ENCODE peak calls at places on chromosomes 7 and 10, in four cellular contexts. One of them, this sample, is unnamed.
A peak's percentile ranks its signal among the peaks of the same experiment; 100 is the strongest.

GRCh38 chr7:50783801-50784507 is 1.3 kb upstream of the GRB10 start:
- DNase-seq in hepatocyte: no peak
- DNase-seq in aorta: no peak
- DNase-seq in CD8-positive, alpha-beta T cell: no peak
- DNase-seq in this sample: no peak

GRCh38 chr7:124369310-124369709 is 336.4 kb upstream of the TMEM229A start:
- DNase-seq in hepatocyte: no peak
- DNase-seq in CD8-positive, alpha-beta T cell: no peak
- DNase-seq in aorta: no peak
- DNase-seq in this sample: no peak

GRCh38 chr7:97006146-97006950 is 995 bp downstream of the DLX6 start:
- DNase-seq in hepatocyte: peak; percentile 59
- DNase-seq in aorta: no peak
- DNase-seq in CD8-positive, alpha-beta T cell: no peak
- DNase-seq in this sample: peak; percentile 91

GRCh38 chr10:4568731-4569130 is 257.3 kb upstream of the AKR1E2 start:
- DNase-seq in CD8-positive, alpha-beta T cell: no peak
- DNase-seq in aorta: no peak
- DNase-seq in hepatocyte: no peak
- DNase-seq in this sample: no peak

GRCh38 chr7:151786241-151786640 is 90.7 kb downstream of the PRKAG2 start:
- DNase-seq in CD8-positive, alpha-beta T cell: no peak
- DNase-seq in hepatocyte: no peak
- DNase-seq in aorta: peak; percentile 70
- DNase-seq in this sample: no peak

GRCh38 chr7:114864278-114864677 is 57.6 kb upstream of the MDFIC start:
- DNase-seq in hepatocyte: no peak
- DNase-seq in CD8-positive, alpha-beta T cell: no peak
- DNase-seq in aorta: no peak
- DNase-seq in this sample: no peak

GRCh38 chr10:72134785-72135765 is 46.7 kb upstream of the SPOCK2 start:
- DNase-seq in hepatocyte: no peak
- DNase-seq in CD8-positive, alpha-beta T cell: peak; percentile 56
- DNase-seq in aorta: no peak
- DNase-seq in this sample: no peak

GRCh38 chr10:30786906-30787305 is 157.4 kb upstream of the LYZL2 start:
- DNase-seq in aorta: no peak
- DNase-seq in CD8-positive, alpha-beta T cell: no peak
- DNase-seq in hepatocyte: no peak
- DNase-seq in this sample: no peak

GRCh38 chr7:99407849-99408346 is 499 bp downstream of the PDAP1 start:
- DNase-seq in hepatocyte: peak; percentile 78
- DNase-seq in aorta: peak; percentile 94
- DNase-seq in CD8-positive, alpha-beta T cell: no peak
- DNase-seq in this sample: peak; percentile 70

GRCh38 chr7:130366561-130366960 is 13.7 kb upstream of the CPA1 start:
- DNase-seq in aorta: no peak
- DNase-seq in hepatocyte: no peak
- DNase-seq in CD8-positive, alpha-beta T cell: no peak
- DNase-seq in this sample: no peak

GRCh38 chr7:130368347-130368746 is 11.9 kb upstream of the CPA1 start:
- DNase-seq in aorta: no peak
- DNase-seq in CD8-positive, alpha-beta T cell: no peak
- DNase-seq in hepatocyte: no peak
- DNase-seq in this sample: no peak

GRCh38 chr7:130367088-130367755 is 13.1 kb upstream of the CPA1 start:
- DNase-seq in hepatocyte: no peak
- DNase-seq in CD8-positive, alpha-beta T cell: peak; percentile 55
- DNase-seq in aorta: no peak
- DNase-seq in this sample: no peak

GRCh38 chr7:130369110-130369711 is 11.1 kb upstream of the CPA1 start:
- DNase-seq in aorta: no peak
- DNase-seq in hepatocyte: peak; percentile 56
- DNase-seq in CD8-positive, alpha-beta T cell: no peak
- DNase-seq in this sample: no peak

GRCh38 chr7:130367836-130368235 is 12.5 kb upstream of the CPA1 start:
- DNase-seq in aorta: no peak
- DNase-seq in CD8-positive, alpha-beta T cell: no peak
- DNase-seq in hepatocyte: no peak
- DNase-seq in this sample: no peak
- H3K4me3 ChIP-seq in aorta: no peak overlapping the region
- H3K4me3 ChIP-seq in CD8-positive, alpha-beta T cell: peak overlapping the region; percentile 5
- H3K4me3 ChIP-seq in hepatocyte: no peak overlapping the region
- H3K4me3 ChIP-seq in this sample: no peak overlapping the region

GRCh38 chr10:70494536-70494935 is 16.0 kb downstream of the PALD1 start:
- DNase-seq in aorta: no peak
- DNase-seq in hepatocyte: no peak
- DNase-seq in CD8-positive, alpha-beta T cell: no peak
- DNase-seq in this sample: peak; percentile 28
- H3K36me3 ChIP-seq in aorta: no peaks in the 10 kb centered on the region
- H3K36me3 ChIP-seq in hepatocyte: no peaks in the 10 kb centered on the region
- H3K36me3 ChIP-seq in CD8-positive, alpha-beta T cell: no peaks in the 10 kb centered on the region
- H3K36me3 ChIP-seq in this sample: no peaks in the 10 kb centered on the region

GRCh38 chr10:22825841-22826240 is 102.0 kb upstream of the ARMC3 start:
- DNase-seq in aorta: no peak
- DNase-seq in hepatocyte: no peak
- DNase-seq in CD8-positive, alpha-beta T cell: no peak
- DNase-seq in this sample: peak; percentile 38
- H3K4me3 ChIP-seq in aorta: no peak overlapping the region
- H3K4me3 ChIP-seq in hepatocyte: no peak overlapping the region
- H3K4me3 ChIP-seq in CD8-positive, alpha-beta T cell: no peak overlapping the region
- H3K4me3 ChIP-seq in this sample: no peak overlapping the region

DNA sequence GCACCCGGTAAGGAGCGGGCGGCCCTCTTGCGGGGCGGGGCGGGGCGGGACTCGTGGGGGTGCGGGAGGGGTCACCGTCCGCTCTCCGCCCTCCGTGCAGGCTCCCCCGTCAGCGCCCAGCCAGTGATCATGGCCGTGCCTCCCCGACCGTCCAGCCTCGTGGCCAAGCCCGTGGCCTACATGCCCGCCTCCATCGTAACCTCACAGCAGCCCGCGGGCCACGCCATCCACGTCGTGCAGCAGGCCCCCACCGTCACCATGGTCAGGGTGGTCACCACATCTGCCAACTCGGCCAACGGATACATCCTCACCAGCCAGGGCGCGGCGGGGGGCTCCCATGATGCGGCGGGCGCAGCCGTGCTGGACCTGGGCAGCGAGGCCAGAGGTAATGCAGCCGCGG is 16.2 kb upstream of the AP5Z1 start:
- DNase-seq in aorta: no peak
- DNase-seq in CD8-positive, alpha-beta T cell: no peak
- DNase-seq in hepatocyte: no peak
- DNase-seq in this sample: no peak
- H3K36me3 ChIP-seq in aorta: peaks cover 10% of the 10 kb centered on the region
- H3K36me3 ChIP-seq in CD8-positive, alpha-beta T cell: peaks cover 53% of the 10 kb centered on the region
- H3K36me3 ChIP-seq in hepatocyte: no peaks in the 10 kb centered on the region
- H3K36me3 ChIP-seq in this sample: peaks cover 5% of the 10 kb centered on the region

GRCh38 chr10:90925078-90926029 is 4.5 kb upstream of the ANKRD1 start:
- DNase-seq in aorta: no peak
- DNase-seq in CD8-positive, alpha-beta T cell: no peak
- DNase-seq in hepatocyte: no peak
- DNase-seq in this sample: peak; percentile 49

GRCh38 chr10:90930971-90931841 is 10.3 kb upstream of the ANKRD1 start:
- DNase-seq in hepatocyte: peak; percentile 67
- DNase-seq in aorta: peak; percentile 82
- DNase-seq in CD8-positive, alpha-beta T cell: no peak
- DNase-seq in this sample: peak; percentile 15

GRCh38 chr10:90927293-90927692 is 6.4 kb upstream of the ANKRD1 start:
- DNase-seq in aorta: no peak
- DNase-seq in hepatocyte: no peak
- DNase-seq in CD8-positive, alpha-beta T cell: no peak
- DNase-seq in this sample: no peak

GRCh38 chr10:90929179-90929578 is 8.3 kb upstream of the ANKRD1 start:
- DNase-seq in CD8-positive, alpha-beta T cell: no peak
- DNase-seq in aorta: no peak
- DNase-seq in hepatocyte: no peak
- DNase-seq in this sample: no peak

DNA sequence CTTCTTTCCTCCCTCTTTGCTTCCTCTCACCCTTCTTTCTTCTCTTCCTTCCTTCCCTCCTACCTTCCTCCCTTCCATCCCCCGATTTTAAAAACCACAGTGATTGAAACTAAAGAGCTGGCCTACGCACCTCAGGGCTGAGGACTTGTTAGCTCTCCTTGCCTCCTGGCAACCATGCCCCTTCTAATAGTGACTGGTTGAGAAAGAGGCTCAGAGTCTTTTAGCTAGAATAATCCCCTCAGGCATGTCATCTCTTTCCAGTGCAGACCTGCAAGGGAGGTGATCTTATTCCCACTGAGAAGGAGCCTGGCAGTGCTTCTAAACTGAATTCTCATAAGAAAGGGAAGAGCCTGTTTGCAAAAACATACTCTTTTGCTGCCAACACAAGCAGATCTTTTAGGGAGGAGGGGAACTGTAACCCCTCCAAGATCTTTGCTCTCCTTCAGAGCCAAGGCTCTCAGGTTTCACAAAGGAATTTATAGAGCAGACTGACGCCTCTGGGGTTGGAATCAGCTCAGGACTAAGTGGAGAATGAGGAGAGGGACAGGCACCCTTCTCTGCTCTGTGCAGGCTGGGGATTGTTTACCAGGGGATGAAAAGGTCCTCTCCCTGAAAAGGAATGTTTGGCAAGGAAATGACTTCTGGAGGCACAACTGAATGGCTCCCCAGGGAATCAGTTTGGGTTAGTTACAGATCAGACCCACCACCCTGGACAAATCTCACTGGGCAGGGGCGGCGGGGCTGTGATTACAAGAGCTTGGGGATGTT is 9.4 kb upstream of the ANKRD1 start:
- DNase-seq in CD8-positive, alpha-beta T cell: no peak
- DNase-seq in aorta: no peak
- DNase-seq in hepatocyte: peak; percentile 57
- DNase-seq in this sample: peak; percentile 9
- H3K4me3 ChIP-seq in CD8-positive, alpha-beta T cell: no peak overlapping the region
- H3K4me3 ChIP-seq in aorta: no peak overlapping the region
- H3K4me3 ChIP-seq in hepatocyte: no peak overlapping the region
- H3K4me3 ChIP-seq in this sample: no peak overlapping the region

DNA sequence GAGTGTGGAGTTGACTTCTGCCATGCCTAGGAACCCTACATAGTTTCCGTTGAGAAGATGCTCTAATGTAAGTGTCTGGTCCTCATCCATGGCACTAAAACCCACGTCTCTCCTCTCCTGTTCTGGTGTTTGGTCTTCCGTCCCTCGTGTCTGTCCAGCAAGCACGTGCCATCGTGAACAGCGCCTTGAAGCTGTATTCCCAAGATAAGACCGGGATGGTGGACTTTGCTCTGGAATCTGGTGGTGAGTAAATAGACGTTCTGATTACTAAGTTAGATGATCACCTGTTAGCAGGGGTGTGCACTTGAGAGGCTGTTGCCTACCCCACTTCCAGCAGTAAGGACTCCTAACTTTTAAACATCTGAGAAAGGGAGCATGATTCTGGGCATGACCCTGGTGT is 15.1 kb upstream of the GET4 start:
- DNase-seq in CD8-positive, alpha-beta T cell: no peak
- DNase-seq in hepatocyte: peak; percentile 76
- DNase-seq in aorta: no peak
- DNase-seq in this sample: no peak
- H3K36me3 ChIP-seq in CD8-positive, alpha-beta T cell: peaks cover 30% of the 10 kb centered on the region
- H3K36me3 ChIP-seq in hepatocyte: no peaks in the 10 kb centered on the region
- H3K36me3 ChIP-seq in aorta: peaks cover 16% of the 10 kb centered on the region
- H3K36me3 ChIP-seq in this sample: peaks cover 48% of the 10 kb centered on the region

DNA sequence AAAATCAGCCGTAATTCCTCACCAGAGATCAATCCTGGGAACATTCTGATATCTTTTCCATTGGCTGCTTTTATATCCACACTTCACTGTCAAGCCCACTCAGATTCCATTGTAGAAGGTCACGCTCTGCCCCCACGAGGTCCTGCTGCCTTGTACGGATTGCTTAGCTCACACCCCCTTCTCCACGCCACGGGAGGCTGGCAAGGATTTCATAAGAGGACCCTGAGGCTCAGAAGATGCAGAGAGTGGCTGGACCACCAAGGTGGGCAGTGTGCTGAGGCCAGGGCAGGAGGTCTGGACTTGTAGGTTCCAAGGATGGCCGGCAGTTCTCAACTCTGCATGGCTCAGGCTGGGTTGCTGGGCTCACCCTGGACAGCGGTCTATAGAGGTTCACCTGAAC is 149.7 kb downstream of the RNF216 start:
- DNase-seq in hepatocyte: no peak
- DNase-seq in aorta: no peak
- DNase-seq in CD8-positive, alpha-beta T cell: no peak
- DNase-seq in this sample: no peak
- H3K4me3 ChIP-seq in hepatocyte: no peak overlapping the region
- H3K4me3 ChIP-seq in aorta: no peak overlapping the region
- H3K4me3 ChIP-seq in CD8-positive, alpha-beta T cell: no peak overlapping the region
- H3K4me3 ChIP-seq in this sample: no peak overlapping the region

This sample was measured in H7.